ENCODE peak calls at places on chromosomes 7 and 10, in ten cellular contexts. J, D, V, H, O, U, K, N, E and G are unnamed samples.

GRCh38 chr7:74063223-74063641 is 20.4 kb upstream of the LIMK1 start:
- DNase-seq in D (no peak), E (no peak), J (no peak), K (no peak), H (no peak), U (no peak), N (no peak), O (no peak), V (no peak), G (no peak)

GRCh38 chr10:58514102-58514472 is 1.4 kb downstream of the BICC1 start:
- DNase-seq in V (no peak), O (no peak), J (no peak), H (no peak), K (no peak), D (no peak), N (no peak), E (no peak), U (no peak), G (no peak)

GRCh38 chr7:30965883-30966282 is 2.1 kb downstream of the GHRHR start:
- DNase-seq in V (no peak), E (no peak), K (no peak), J (no peak), U (no peak), D (no peak), H (no peak), O (no peak), N (no peak), G (no peak)

GRCh38 chr7:2066251-2066919 is 166.4 kb downstream of the MAD1L1 start:
- DNase-seq in E (peak; percentile 41), D (no peak), O (no peak), U (no peak), N (peak; percentile 8), V (no peak), J (no peak), H (no peak), K (no peak), G (no peak)

GRCh38 chr7:5495581-5496375 is 72.1 kb upstream of the TNRC18 start:
- DNase-seq in K (peak; percentile 87), O (no peak), D (peak; percentile 92), J (peak; percentile 94), N (no peak), U (peak; percentile 79), H (no peak), V (no peak), E (no peak), G (no peak)

GRCh38 chr7:110569486-110569885 is 521.4 kb upstream of the LRRN3 start:
- DNase-seq in N (no peak), K (no peak), H (no peak), D (no peak), V (no peak), E (no peak), U (no peak), J (no peak), O (no peak), G (no peak)

GRCh38 chr7:73972614-73973013 is 55.4 kb upstream of the ELN start:
- DNase-seq in D (no peak), O (no peak), E (no peak), H (no peak), V (no peak), N (no peak), J (no peak), K (no peak), U (no peak), G (no peak)

GRCh38 chr10:80516506-80517075 is 21.1 kb upstream of the SH2D4B start:
- DNase-seq in V (no peak), O (no peak), U (no peak), J (no peak), N (no peak), E (no peak), K (no peak), H (no peak), D (no peak), G (no peak)

GRCh38 chr10:48404646-48405045 is 98.2 kb downstream of the MAPK8 start:
- DNase-seq in K (no peak), N (no peak), D (no peak), U (no peak), V (no peak), E (no peak), J (no peak), H (no peak), O (no peak), G (no peak)

GRCh38 chr10:131453772-131454634 is 142.5 kb upstream of the TCERG1L start:
- DNase-seq in O (no peak), K (peak; percentile 58), H (no peak), E (peak; percentile 40), V (peak; percentile 40), U (peak; percentile 36), D (no peak), J (peak; percentile 71), N (peak; percentile 54), G (no peak)

GRCh38 chr10:22803201-22803895 is 89.0 kb upstream of the PIP4K2A start:
- DNase-seq in O (no peak), K (no peak), J (no peak), V (no peak), N (no peak), H (no peak), D (no peak), U (no peak), E (no peak), G (no peak)

GRCh38 chr10:79298403-79299244 is 48.6 kb upstream of the PPIF start:
- DNase-seq in J (no peak), V (peak; percentile 84), U (no peak), H (no peak), O (no peak), D (no peak), K (no peak), E (no peak), N (peak; percentile 54), G (no peak)

GRCh38 chr10:91880310-91880709 is 29.0 kb downstream of the FGFBP3 start:
- DNase-seq in U (no peak), O (no peak), J (no peak), H (no peak), D (no peak), E (no peak), K (no peak), N (no peak), V (peak; percentile 29), G (no peak)

GRCh38 chr10:128070161-128070560 is 56.1 kb downstream of the MKI67 start:
- DNase-seq in E (no peak), J (peak; percentile 52), U (no peak), H (no peak), O (no peak), D (no peak), V (no peak), N (no peak), K (no peak), G (no peak)

GRCh38 chr10:4354382-4354812 is 471.6 kb upstream of the AKR1E2 start:
- DNase-seq in J (no peak), H (no peak), D (no peak), U (no peak), V (peak; percentile 28), K (no peak), E (no peak), N (no peak), O (no peak), G (no peak)

GRCh38 chr10:33334839-33335549 is 527 bp upstream of the NRP1 start:
- DNase-seq in K (peak; percentile 76), U (peak; percentile 16), H (peak; percentile 80), V (peak; percentile 88), J (peak; percentile 88), E (no peak), D (peak; percentile 44), N (peak; percentile 45), O (peak; percentile 78), G (no peak)

GRCh38 chr7:29976673-29977072 is 12.9 kb downstream of the SCRN1 start:
- DNase-seq in E (no peak), D (no peak), J (no peak), H (no peak), O (no peak), K (no peak), U (peak; percentile 22), N (no peak), V (no peak), G (no peak)

GRCh38 chr7:1546274-1546908 is 9.6 kb downstream of the TMEM184A start:
- DNase-seq in O (no peak), V (peak; percentile 59), U (no peak), J (no peak), H (no peak), K (no peak), N (no peak), D (no peak), E (no peak), G (no peak)

GRCh38 chr10:29955308-29955935 is 104.0 kb downstream of the JCAD start:
- DNase-seq in V (peak; percentile 29), U (no peak), J (no peak), E (no peak), H (no peak), N (no peak), D (no peak), O (no peak), K (no peak), G (no peak)

GRCh38 chr10:101694674-101695403 is at the start of gene FBXW4:
- DNase-seq in D (no peak), V (peak; percentile 61), E (peak; percentile 44), H (peak; percentile 66), U (peak; percentile 27), O (peak; percentile 79), J (peak; percentile 77), N (peak; percentile 75), K (peak; percentile 58), G (no peak)

GRCh38 chr10:80443531-80443974 is 10.6 kb upstream of the TSPAN14 start:
- DNase-seq in O (peak; percentile 16), U (no peak), H (peak; percentile 63), D (peak; percentile 55), K (no peak), E (no peak), N (no peak), J (no peak), V (peak; percentile 73), G (no peak)

GRCh38 chr7:114986181-114986800 is 64.4 kb downstream of the MDFIC start:
- DNase-seq in K (no peak), U (no peak), O (no peak), E (no peak), N (no peak), D (no peak), J (no peak), V (no peak), H (no peak), G (no peak)